ENCODE peak calls at places on chromosome 2, in six cellular contexts. One of them, this sample, is unnamed. For H3K4me1, the result is how much of the 10 kb centered on the place peaks cover.

GRCh38 chr2:64213607-64214275 is 69.5 kb upstream of the PELI1 start:
- DNase-seq in adrenal gland: no peak
- DNase-seq in left lung: no peak
- DNase-seq in upper lobe of right lung: no peak
- DNase-seq in ovary: no peak
- DNase-seq in thoracic aorta: no peak
- DNase-seq in this sample: no peak

GRCh38 chr2:149331023-149331400 is 625 bp downstream of the LYPD6 start:
- DNase-seq in adrenal gland: no peak
- DNase-seq in left lung: peak
- DNase-seq in upper lobe of right lung: no peak
- DNase-seq in ovary: no peak
- DNase-seq in thoracic aorta: no peak
- DNase-seq in this sample: no peak

GRCh38 chr2:233655043-233655442 is 16.7 kb upstream of the UGT1A9 start:
- DNase-seq in adrenal gland: no peak
- DNase-seq in left lung: no peak
- DNase-seq in upper lobe of right lung: no peak
- DNase-seq in ovary: no peak
- DNase-seq in thoracic aorta: no peak
- DNase-seq in this sample: no peak

GRCh38 chr2:141437521-141437920 is 693.3 kb downstream of the LRP1B start:
- DNase-seq in adrenal gland: no peak
- DNase-seq in left lung: no peak
- DNase-seq in upper lobe of right lung: no peak
- DNase-seq in ovary: no peak
- DNase-seq in thoracic aorta: no peak
- DNase-seq in this sample: no peak

GRCh38 chr2:240557808-240558207 is at the start of gene ANKMY1:
- DNase-seq in adrenal gland: peak
- DNase-seq in left lung: peak
- DNase-seq in upper lobe of right lung: peak
- DNase-seq in ovary: peak
- DNase-seq in thoracic aorta: no peak
- DNase-seq in this sample: peak

GRCh38 chr2:8004250-8004681 is 677.6 kb upstream of the ID2 start:
- DNase-seq in adrenal gland: peak
- DNase-seq in left lung: no peak
- DNase-seq in upper lobe of right lung: no peak
- DNase-seq in ovary: peak
- DNase-seq in thoracic aorta: peak
- DNase-seq in this sample: no peak

GRCh38 chr2:168851674-168852320 is 38.4 kb downstream of the SPC25 start:
- DNase-seq in adrenal gland: peak
- DNase-seq in left lung: no peak
- DNase-seq in upper lobe of right lung: no peak
- DNase-seq in ovary: peak
- DNase-seq in thoracic aorta: no peak
- DNase-seq in this sample: no peak

GRCh38 chr2:19932928-19933327 is 31.1 kb upstream of the TTC32 start:
- DNase-seq in adrenal gland: no peak
- DNase-seq in left lung: no peak
- DNase-seq in upper lobe of right lung: no peak
- DNase-seq in ovary: no peak
- DNase-seq in thoracic aorta: no peak
- DNase-seq in this sample: no peak

GRCh38 chr2:105261061-105261460 is 19.5 kb downstream of the GPR45 start:
- DNase-seq in adrenal gland: peak
- DNase-seq in left lung: no peak
- DNase-seq in upper lobe of right lung: no peak
- DNase-seq in ovary: no peak
- DNase-seq in thoracic aorta: no peak
- DNase-seq in this sample: no peak

GRCh38 chr2:131048641-131049040 is 44.6 kb downstream of the FAM168B start:
- DNase-seq in adrenal gland: no peak
- DNase-seq in left lung: no peak
- DNase-seq in upper lobe of right lung: no peak
- DNase-seq in ovary: no peak
- DNase-seq in thoracic aorta: no peak
- DNase-seq in this sample: no peak

GRCh38 chr2:162840598-162841246 is 2.2 kb upstream of the KCNH7 start:
- DNase-seq in adrenal gland: peak
- DNase-seq in left lung: no peak
- DNase-seq in upper lobe of right lung: no peak
- DNase-seq in ovary: peak
- DNase-seq in thoracic aorta: no peak
- DNase-seq in this sample: peak

GRCh38 chr2:67871696-67872320 is 191.0 kb downstream of the C1D start:
- DNase-seq in adrenal gland: no peak
- DNase-seq in left lung: peak
- DNase-seq in upper lobe of right lung: no peak
- DNase-seq in ovary: no peak
- DNase-seq in thoracic aorta: peak
- DNase-seq in this sample: no peak

GRCh38 chr2:205511221-205511620 is 171.1 kb upstream of the NRP2 start:
- DNase-seq in adrenal gland: no peak
- DNase-seq in left lung: no peak
- DNase-seq in upper lobe of right lung: no peak
- DNase-seq in ovary: no peak
- DNase-seq in thoracic aorta: no peak
- DNase-seq in this sample: no peak

GRCh38 chr2:27191107-27191829 is 20.6 kb upstream of the ATRAID start:
- DNase-seq in adrenal gland: peak
- DNase-seq in left lung: no peak
- DNase-seq in upper lobe of right lung: no peak
- DNase-seq in ovary: peak
- DNase-seq in thoracic aorta: no peak
- DNase-seq in this sample: no peak

GRCh38 chr2:10278029-10278762 is 24.5 kb upstream of the HPCAL1 start:
- DNase-seq in adrenal gland: peak
- DNase-seq in left lung: peak
- DNase-seq in upper lobe of right lung: peak
- DNase-seq in ovary: peak
- DNase-seq in thoracic aorta: no peak
- DNase-seq in this sample: peak

GRCh38 chr2:237700583-237701032 is 73.2 kb downstream of the LRRFIP1 start:
- DNase-seq in adrenal gland: no peak
- DNase-seq in left lung: peak
- DNase-seq in upper lobe of right lung: peak
- DNase-seq in ovary: no peak
- DNase-seq in thoracic aorta: peak
- DNase-seq in this sample: no peak

GRCh38 chr2:142234701-142235100 is 103.9 kb upstream of the LRP1B start:
- DNase-seq in adrenal gland: no peak
- DNase-seq in left lung: no peak
- DNase-seq in upper lobe of right lung: no peak
- DNase-seq in ovary: no peak
- DNase-seq in thoracic aorta: no peak
- DNase-seq in this sample: no peak

GRCh38 chr2:230900336-230900995 is 24.6 kb downstream of the GPR55 start:
- DNase-seq in adrenal gland: no peak
- DNase-seq in left lung: no peak
- DNase-seq in upper lobe of right lung: no peak
- DNase-seq in ovary: no peak
- DNase-seq in thoracic aorta: no peak
- DNase-seq in this sample: no peak

GRCh38 chr2:240988571-240989271 is 9.7 kb upstream of the SNED1 start:
- DNase-seq in adrenal gland: peak
- DNase-seq in left lung: peak
- DNase-seq in upper lobe of right lung: no peak
- DNase-seq in ovary: no peak
- DNase-seq in thoracic aorta: no peak
- DNase-seq in this sample: no peak

GRCh38 chr2:190344275-190344827 is 962 bp downstream of the INPP1 start:
- DNase-seq in adrenal gland: peak
- DNase-seq in left lung: no peak
- DNase-seq in upper lobe of right lung: no peak
- DNase-seq in ovary: peak
- DNase-seq in thoracic aorta: no peak
- DNase-seq in this sample: no peak

GRCh38 chr2:144515694-144516416 is 4.1 kb downstream of the ZEB2 start:
- DNase-seq in adrenal gland: peak
- DNase-seq in left lung: peak
- DNase-seq in upper lobe of right lung: peak
- DNase-seq in ovary: peak
- DNase-seq in thoracic aorta: no peak
- DNase-seq in this sample: peak

GRCh38 chr2:196589429-196589828 is 50.1 kb upstream of the CCDC150 start:
- DNase-seq in adrenal gland: no peak
- DNase-seq in left lung: no peak
- DNase-seq in upper lobe of right lung: no peak
- DNase-seq in ovary: no peak
- DNase-seq in thoracic aorta: no peak
- DNase-seq in this sample: no peak

GRCh38 chr2:71583876-71584275 is 130.5 kb downstream of the DYSF start:
- DNase-seq in adrenal gland: no peak
- DNase-seq in left lung: no peak
- DNase-seq in upper lobe of right lung: no peak
- DNase-seq in ovary: no peak
- DNase-seq in thoracic aorta: no peak
- DNase-seq in this sample: no peak

GRCh38 chr2:201130524-201131186 is 14.7 kb downstream of the CFLAR start:
- DNase-seq in adrenal gland: no peak
- DNase-seq in left lung: no peak
- DNase-seq in upper lobe of right lung: no peak
- DNase-seq in ovary: no peak
- DNase-seq in thoracic aorta: no peak
- DNase-seq in this sample: no peak

GRCh38 chr2:175218551-175218950 is 37.0 kb upstream of the ATP5MC3 start:
- DNase-seq in adrenal gland: no peak
- DNase-seq in left lung: no peak
- DNase-seq in upper lobe of right lung: no peak
- DNase-seq in ovary: no peak
- DNase-seq in thoracic aorta: no peak
- DNase-seq in this sample: no peak

DNA sequence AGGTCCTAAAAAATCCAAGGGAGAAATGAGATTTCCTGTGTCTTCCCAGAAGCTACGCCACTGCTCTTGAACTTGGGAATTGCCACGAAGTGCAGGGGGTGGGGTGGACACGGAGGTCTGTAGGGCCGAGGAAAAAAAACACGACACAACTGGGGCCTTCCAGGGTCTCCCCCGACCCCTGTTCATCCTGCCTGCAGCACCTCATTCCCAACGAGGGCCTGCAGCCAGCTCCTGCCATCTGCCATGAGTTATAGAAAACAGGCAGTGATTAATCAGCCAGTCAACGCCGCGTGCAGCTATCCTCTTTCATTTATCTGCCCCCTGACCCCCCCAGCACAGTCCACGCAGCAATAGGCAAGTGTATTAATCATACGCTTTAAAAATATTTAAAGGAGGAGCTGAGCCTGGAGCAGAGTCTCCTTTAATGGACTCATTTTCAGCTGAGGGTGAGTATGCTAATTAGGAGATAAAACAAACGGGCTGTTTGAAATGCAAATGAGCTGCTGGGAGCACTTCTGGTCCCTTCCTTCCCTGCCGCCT is 209.9 kb downstream of the TFCP2L1 start:
- DNase-seq in adrenal gland: peak
- DNase-seq in left lung: peak
- DNase-seq in upper lobe of right lung: no peak
- DNase-seq in ovary: peak
- DNase-seq in thoracic aorta: no peak
- DNase-seq in this sample: no peak
- H3K4me3 ChIP-seq in adrenal gland: no peak
- H3K4me3 ChIP-seq in left lung: no peak
- H3K4me3 ChIP-seq in upper lobe of right lung: no peak
- H3K4me3 ChIP-seq in ovary: no peak
- H3K4me3 ChIP-seq in thoracic aorta: no peak
- H3K4me3 ChIP-seq in this sample: no peak

DNA sequence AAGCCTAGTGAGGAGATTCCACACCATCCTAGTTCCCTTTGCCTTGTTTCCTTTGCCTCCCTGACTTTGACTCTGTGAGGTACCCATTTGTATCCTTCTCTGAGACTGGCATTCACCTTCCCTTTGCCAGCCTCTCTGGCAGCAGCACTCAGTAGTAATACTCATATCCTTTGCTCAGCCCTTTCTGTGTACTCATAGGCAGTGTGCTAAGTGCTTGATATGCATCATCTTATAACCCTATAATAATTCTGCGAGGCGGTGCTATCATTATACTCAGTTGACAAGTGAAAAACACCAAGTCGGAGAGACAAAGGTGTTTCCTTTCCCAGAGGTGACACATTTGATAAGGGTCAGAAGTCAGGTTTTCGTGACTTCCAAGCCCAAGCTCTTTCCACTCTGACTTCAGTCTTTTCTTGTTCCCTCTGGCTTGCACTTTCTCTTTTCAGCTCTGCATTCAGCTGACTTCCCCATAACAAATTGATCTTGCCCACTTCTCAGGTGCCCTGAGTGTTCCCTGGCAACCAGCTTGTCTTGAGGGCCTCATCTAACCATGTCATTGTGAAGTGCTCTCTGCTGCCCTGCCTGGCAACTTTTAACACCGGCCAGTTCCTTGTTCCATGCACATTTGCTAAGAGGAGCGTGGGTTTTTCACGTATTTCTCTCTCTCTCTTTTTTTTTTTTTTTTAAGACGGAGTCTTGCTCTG is 94.6 kb upstream of the UPP2 start:
- DNase-seq in adrenal gland: no peak
- DNase-seq in left lung: no peak
- DNase-seq in upper lobe of right lung: peak
- DNase-seq in ovary: no peak
- DNase-seq in thoracic aorta: no peak
- DNase-seq in this sample: peak
- TF ChIP-seq CTCF in adrenal gland: peak
- TF ChIP-seq CTCF in left lung: no peak
- TF ChIP-seq CTCF in upper lobe of right lung: peak
- TF ChIP-seq CTCF in ovary: no peak
- TF ChIP-seq CTCF in thoracic aorta: no peak
- TF ChIP-seq CTCF in this sample: no peak

GRCh38 chr2:195532628-195533271 is 124.3 kb upstream of the SLC39A10 start:
- DNase-seq in adrenal gland: no peak
- DNase-seq in left lung: no peak
- DNase-seq in upper lobe of right lung: no peak
- DNase-seq in ovary: no peak
- DNase-seq in thoracic aorta: no peak
- DNase-seq in this sample: no peak
- H3K4me1 ChIP-seq in adrenal gland: under half
- H3K4me1 ChIP-seq in left lung: under half
- H3K4me1 ChIP-seq in upper lobe of right lung: under half
- H3K4me1 ChIP-seq in ovary: under half
- H3K4me1 ChIP-seq in thoracic aorta: under half
- H3K4me1 ChIP-seq in this sample: under half

DNA sequence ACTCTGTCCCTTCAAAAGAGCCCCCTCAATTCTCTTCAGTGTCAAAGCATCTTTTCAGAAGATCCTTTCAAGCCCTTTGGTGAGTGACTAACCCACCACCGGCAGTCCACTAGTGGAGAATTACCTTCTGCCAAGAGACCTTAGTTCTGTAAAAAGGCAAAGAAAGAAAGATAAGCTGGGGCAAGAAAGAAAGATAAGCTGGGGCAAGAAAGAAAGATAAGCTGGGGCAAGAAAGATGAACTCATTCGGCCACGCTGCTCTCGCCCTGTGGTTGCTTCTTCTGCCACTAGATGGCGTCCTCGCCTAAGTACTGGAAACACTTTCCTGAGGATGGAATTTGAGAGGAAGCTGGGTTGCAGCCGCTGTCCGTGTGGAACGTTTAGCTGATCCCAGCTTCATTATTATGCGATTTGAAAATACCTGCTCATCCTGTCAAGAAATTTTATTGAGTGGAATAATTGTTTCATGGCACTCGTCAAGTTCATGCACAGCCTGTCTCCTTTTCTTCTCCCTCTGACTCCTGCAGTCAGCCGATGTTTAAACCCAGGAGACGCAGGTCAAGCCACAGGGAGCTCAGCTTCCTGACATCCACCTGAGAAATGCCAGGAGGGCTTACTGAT is 17.3 kb upstream of the ANXA4 start:
- DNase-seq in adrenal gland: peak
- DNase-seq in left lung: peak
- DNase-seq in upper lobe of right lung: peak
- DNase-seq in ovary: peak
- DNase-seq in thoracic aorta: peak
- DNase-seq in this sample: peak
- H3K4me3 ChIP-seq in adrenal gland: no peak
- H3K4me3 ChIP-seq in left lung: peak
- H3K4me3 ChIP-seq in upper lobe of right lung: peak
- H3K4me3 ChIP-seq in ovary: peak
- H3K4me3 ChIP-seq in thoracic aorta: peak
- H3K4me3 ChIP-seq in this sample: no peak

This sample was measured in pancreas.